ENCODE peak calls at places on chromosomes 4 and X, in eight cellular contexts. One of them, this sample, is unnamed.

GRCh38 chr4:76539979-76540378 is 105.0 kb downstream of the SHROOM3 start:
- DNase-seq in HFFc6: peak
- DNase-seq in mucosa of gallbladder: no peak
- DNase-seq in stromal cell of bone marrow: no peak
- DNase-seq in CD8-positive, alpha-beta memory T cell: no peak
- DNase-seq in naive B cell: no peak
- DNase-seq in cardiac muscle cell: peak
- DNase-seq in iPS DF 19.7: peak
- DNase-seq in this sample: no peak

GRCh38 chrX:153612413-153612812 is 13.5 kb upstream of the CCNQ start:
- DNase-seq in HFFc6: no peak
- DNase-seq in mucosa of gallbladder: no peak
- DNase-seq in stromal cell of bone marrow: no peak
- DNase-seq in CD8-positive, alpha-beta memory T cell: no peak
- DNase-seq in naive B cell: no peak
- DNase-seq in cardiac muscle cell: no peak
- DNase-seq in iPS DF 19.7: no peak
- DNase-seq in this sample: no peak

GRCh38 chr4:106494066-106494465 is 125.5 kb upstream of the GIMD1 start:
- DNase-seq in HFFc6: peak
- DNase-seq in mucosa of gallbladder: no peak
- DNase-seq in stromal cell of bone marrow: no peak
- DNase-seq in CD8-positive, alpha-beta memory T cell: no peak
- DNase-seq in naive B cell: no peak
- DNase-seq in cardiac muscle cell: no peak
- DNase-seq in iPS DF 19.7: no peak
- DNase-seq in this sample: no peak

GRCh38 chrX:102599950-102600579 is 750 bp downstream of the ARMCX5 start:
- DNase-seq in HFFc6: peak
- DNase-seq in mucosa of gallbladder: no peak
- DNase-seq in stromal cell of bone marrow: no peak
- DNase-seq in CD8-positive, alpha-beta memory T cell: no peak
- DNase-seq in naive B cell: no peak
- DNase-seq in cardiac muscle cell: peak
- DNase-seq in iPS DF 19.7: no peak
- DNase-seq in this sample: no peak

GRCh38 chr4:173211838-173212237 is 43.2 kb downstream of the GALNT7 start:
- DNase-seq in HFFc6: peak
- DNase-seq in mucosa of gallbladder: no peak
- DNase-seq in stromal cell of bone marrow: peak
- DNase-seq in CD8-positive, alpha-beta memory T cell: no peak
- DNase-seq in naive B cell: no peak
- DNase-seq in cardiac muscle cell: peak
- DNase-seq in iPS DF 19.7: no peak
- DNase-seq in this sample: no peak

GRCh38 chr4:121720109-121720508 is 23.3 kb upstream of the ANXA5 start:
- DNase-seq in HFFc6: no peak
- DNase-seq in mucosa of gallbladder: no peak
- DNase-seq in stromal cell of bone marrow: no peak
- DNase-seq in CD8-positive, alpha-beta memory T cell: no peak
- DNase-seq in naive B cell: no peak
- DNase-seq in cardiac muscle cell: no peak
- DNase-seq in iPS DF 19.7: no peak
- DNase-seq in this sample: no peak

GRCh38 chrX:111123606-111124179 is 27.7 kb downstream of the PAK3 start:
- DNase-seq in HFFc6: no peak
- DNase-seq in mucosa of gallbladder: no peak
- DNase-seq in stromal cell of bone marrow: no peak
- DNase-seq in CD8-positive, alpha-beta memory T cell: no peak
- DNase-seq in naive B cell: no peak
- DNase-seq in cardiac muscle cell: no peak
- DNase-seq in iPS DF 19.7: no peak
- DNase-seq in this sample: no peak

GRCh38 chr4:102620697-102621497 is 119.7 kb downstream of the NFKB1 start:
- DNase-seq in HFFc6: peak
- DNase-seq in mucosa of gallbladder: peak
- DNase-seq in stromal cell of bone marrow: peak
- DNase-seq in CD8-positive, alpha-beta memory T cell: no peak
- DNase-seq in naive B cell: no peak
- DNase-seq in cardiac muscle cell: peak
- DNase-seq in iPS DF 19.7: no peak
- DNase-seq in this sample: no peak

GRCh38 chr4:80026080-80026479 is 46.9 kb downstream of the ANTXR2 start:
- DNase-seq in HFFc6: peak
- DNase-seq in mucosa of gallbladder: no peak
- DNase-seq in stromal cell of bone marrow: no peak
- DNase-seq in CD8-positive, alpha-beta memory T cell: no peak
- DNase-seq in naive B cell: no peak
- DNase-seq in cardiac muscle cell: no peak
- DNase-seq in iPS DF 19.7: no peak
- DNase-seq in this sample: no peak

GRCh38 chr4:38140643-38141203 is 180.5 kb downstream of the PTTG2 start:
- DNase-seq in HFFc6: no peak
- DNase-seq in mucosa of gallbladder: no peak
- DNase-seq in stromal cell of bone marrow: no peak
- DNase-seq in CD8-positive, alpha-beta memory T cell: no peak
- DNase-seq in naive B cell: no peak
- DNase-seq in cardiac muscle cell: no peak
- DNase-seq in iPS DF 19.7: no peak
- DNase-seq in this sample: no peak

GRCh38 chr4:34200535-34200934 is 2043.8 kb downstream of the ARAP2 start:
- DNase-seq in HFFc6: no peak
- DNase-seq in mucosa of gallbladder: no peak
- DNase-seq in stromal cell of bone marrow: no peak
- DNase-seq in CD8-positive, alpha-beta memory T cell: no peak
- DNase-seq in naive B cell: no peak
- DNase-seq in cardiac muscle cell: no peak
- DNase-seq in iPS DF 19.7: no peak
- DNase-seq in this sample: no peak

GRCh38 chrX:47217121-47217851 is 1.2 kb upstream of the CDK16 start:
- DNase-seq in HFFc6: peak
- DNase-seq in mucosa of gallbladder: no peak
- DNase-seq in stromal cell of bone marrow: no peak
- DNase-seq in CD8-positive, alpha-beta memory T cell: no peak
- DNase-seq in naive B cell: no peak
- DNase-seq in cardiac muscle cell: peak
- DNase-seq in iPS DF 19.7: no peak
- DNase-seq in this sample: no peak

GRCh38 chrX:31213941-31214340 is 142.1 kb upstream of the FTHL17 start:
- DNase-seq in HFFc6: no peak
- DNase-seq in mucosa of gallbladder: no peak
- DNase-seq in stromal cell of bone marrow: no peak
- DNase-seq in CD8-positive, alpha-beta memory T cell: no peak
- DNase-seq in naive B cell: peak
- DNase-seq in cardiac muscle cell: peak
- DNase-seq in iPS DF 19.7: no peak
- DNase-seq in this sample: no peak

GRCh38 chrX:141176586-141177451 is at the start of gene LDOC1:
- DNase-seq in HFFc6: peak
- DNase-seq in mucosa of gallbladder: peak
- DNase-seq in stromal cell of bone marrow: peak
- DNase-seq in CD8-positive, alpha-beta memory T cell: peak
- DNase-seq in naive B cell: peak
- DNase-seq in cardiac muscle cell: peak
- DNase-seq in iPS DF 19.7: peak
- DNase-seq in this sample: peak

GRCh38 chrX:107272431-107272921 is 66.1 kb downstream of the DNAAF6 start:
- DNase-seq in HFFc6: no peak
- DNase-seq in mucosa of gallbladder: no peak
- DNase-seq in stromal cell of bone marrow: no peak
- DNase-seq in CD8-positive, alpha-beta memory T cell: no peak
- DNase-seq in naive B cell: no peak
- DNase-seq in cardiac muscle cell: no peak
- DNase-seq in iPS DF 19.7: peak
- DNase-seq in this sample: no peak

GRCh38 chr4:16894406-16894805 is 4.0 kb downstream of the LDB2 start:
- DNase-seq in HFFc6: peak
- DNase-seq in mucosa of gallbladder: no peak
- DNase-seq in stromal cell of bone marrow: no peak
- DNase-seq in CD8-positive, alpha-beta memory T cell: no peak
- DNase-seq in naive B cell: no peak
- DNase-seq in cardiac muscle cell: no peak
- DNase-seq in iPS DF 19.7: no peak
- DNase-seq in this sample: no peak